ENCODE peak calls at places on chromosomes 3 and 15, in seven cellular contexts. Z, F, L, B, V, W and I are unnamed samples.

GRCh38 chr3:160486459-160486869 is 36.9 kb upstream of the TRIM59 start:
- DNase-seq in L (no peak), B (no peak), W (no peak), F (no peak), V (peak), Z (no peak), I (no peak)

GRCh38 chr3:134937256-134938023 is 142.4 kb downstream of the EPHB1 start:
- DNase-seq in V (no peak), B (no peak), L (no peak), W (no peak), F (no peak), Z (no peak), I (no peak)

GRCh38 chr3:111284485-111285187 is 213.0 kb downstream of the NECTIN3 start:
- DNase-seq in B (no peak), Z (no peak), F (no peak), L (no peak), W (no peak), V (no peak), I (no peak)

GRCh38 chr15:55319537-55320325 is 709 bp downstream of the PIGB start:
- DNase-seq in Z (no peak), W (no peak), L (no peak), B (peak), V (peak), F (peak), I (no peak)

GRCh38 chr15:100999369-100999768 is 80.2 kb downstream of the LRRK1 start:
- DNase-seq in W (no peak), F (no peak), B (no peak), L (no peak), Z (no peak), V (no peak), I (no peak)

GRCh38 chr3:46947981-46948791 is 28.4 kb downstream of the CCDC12 start:
- DNase-seq in V (peak), W (no peak), Z (peak), F (peak), L (peak), B (no peak), I (peak)

GRCh38 chr15:84631706-84632272 is 22.3 kb downstream of the WDR73 start:
- DNase-seq in B (peak), V (no peak), L (no peak), F (no peak), W (no peak), Z (peak), I (no peak)

GRCh38 chr3:29275309-29275708 is 5.6 kb upstream of the RBMS3 start:
- DNase-seq in W (no peak), L (no peak), F (no peak), Z (no peak), B (no peak), V (peak), I (no peak)

GRCh38 chr3:86988235-86988634 is 2.7 kb downstream of the VGLL3 start:
- DNase-seq in F (no peak), B (no peak), L (no peak), V (peak), W (no peak), Z (no peak), I (no peak)

GRCh38 chr15:35141743-35142356 is 56.8 kb upstream of the NANOGP8 start:
- DNase-seq in F (no peak), L (no peak), Z (no peak), B (no peak), V (peak), W (no peak), I (no peak)

GRCh38 chr15:28101983-28102441 is 2.9 kb upstream of the OCA2 start:
- DNase-seq in W (no peak), L (no peak), V (no peak), Z (no peak), F (no peak), B (no peak), I (no peak)

GRCh38 chr15:25884354-25884753 is 21.2 kb upstream of the ATP10A start:
- DNase-seq in V (no peak), Z (no peak), W (no peak), L (no peak), F (no peak), B (no peak), I (no peak)

GRCh38 chr15:92733934-92734521 is 78.5 kb upstream of the FAM174B start:
- DNase-seq in B (peak), Z (peak), W (peak), V (peak), F (no peak), L (peak), I (no peak)

GRCh38 chr3:193828477-193828876 is 235.5 kb downstream of the OPA1 start:
- DNase-seq in W (no peak), B (no peak), F (peak), Z (no peak), V (no peak), L (no peak), I (no peak)

GRCh38 chr3:128794788-128795649 is 69.0 kb downstream of the RAB7A start:
- DNase-seq in V (peak), W (no peak), F (peak), B (no peak), L (no peak), Z (peak), I (peak)

GRCh38 chr3:110381992-110382391 is 689.6 kb upstream of the NECTIN3 start:
- DNase-seq in V (peak), B (no peak), F (no peak), Z (no peak), W (no peak), L (no peak), I (no peak)

GRCh38 chr3:128554465-128555097 is 61.6 kb upstream of the GATA2 start:
- DNase-seq in L (no peak), V (no peak), B (no peak), F (no peak), Z (no peak), W (no peak), I (no peak)

GRCh38 chr3:139182598-139182997 is 137.9 kb upstream of the PRR23C start:
- DNase-seq in B (no peak), F (no peak), W (no peak), Z (no peak), V (no peak), L (no peak), I (no peak)

GRCh38 chr3:171159822-171160157 is 133.3 kb upstream of the SLC2A2 start:
- DNase-seq in W (no peak), B (no peak), V (no peak), L (no peak), Z (no peak), F (no peak), I (no peak)

GRCh38 chr3:14537590-14538450 is 2.3 kb downstream of the GRIP2 start:
- DNase-seq in V (peak), W (no peak), L (peak), B (peak), F (no peak), Z (peak), I (peak)

GRCh38 chr3:99783009-99783573 is 34.6 kb upstream of the CMSS1 start:
- DNase-seq in F (no peak), W (no peak), L (no peak), V (peak), Z (no peak), B (no peak), I (no peak)

GRCh38 chr3:195227871-195228270 is 43.1 kb downstream of the XXYLT1 start:
- DNase-seq in B (no peak), L (peak), V (no peak), F (no peak), Z (no peak), W (no peak), I (no peak)

GRCh38 chr15:74901612-74902063 is 5.0 kb downstream of the FAM219B start:
- DNase-seq in F (peak), W (peak), V (peak), L (peak), B (no peak), Z (peak), I (peak)